ENCODE peak calls at places on chromosome 10, in seven cellular contexts. W is transverse colon, C is tibial nerve, P is breast epithelium, X is IMR-90, V is adrenal gland, B is sigmoid colon. U is an unnamed sample.

GRCh38 chr10:125067764-125068163 is 92.6 kb downstream of the CTBP2 start:
- DNase-seq in V (no peak), C (no peak), B (peak; percentile 60), X (no peak), W (no peak), P (no peak), U (no peak)

GRCh38 chr10:34058922-34059614 is 724.6 kb upstream of the NRP1 start:
- DNase-seq in W (no peak), V (no peak), B (no peak), X (no peak), P (peak; percentile 15), C (no peak), U (no peak)

GRCh38 chr10:50636576-50636975 is 12.8 kb upstream of the SGMS1 start:
- DNase-seq in W (no peak), X (no peak), B (no peak), P (no peak), C (no peak), V (no peak), U (no peak)

GRCh38 chr10:87054373-87055295 is 34.5 kb downstream of the FAM25A start:
- DNase-seq in V (peak; percentile 43), X (peak; percentile 85), P (no peak), B (no peak), W (no peak), C (no peak), U (peak; percentile 57)

GRCh38 chr10:114499630-114500190 is 95.4 kb upstream of the AFAP1L2 start:
- DNase-seq in B (no peak), P (no peak), X (no peak), W (peak; percentile 87), C (no peak), V (no peak), U (no peak)

GRCh38 chr10:101693701-101694055 is 1.3 kb downstream of the FBXW4 start:
- DNase-seq in X (peak; percentile 60), V (no peak), W (peak; percentile 10), B (no peak), P (no peak), C (peak; percentile 21), U (peak; percentile 34)

GRCh38 chr10:16777473-16778370 is 39.5 kb downstream of the RSU1 start:
- DNase-seq in P (no peak), B (no peak), V (peak; percentile 31), X (peak; percentile 63), C (no peak), W (no peak), U (peak; percentile 29)

GRCh38 chr10:132186488-132187413 is at the start of gene DPYSL4:
- DNase-seq in X (no peak), V (no peak), B (no peak), C (no peak), W (no peak), P (no peak), U (peak; percentile 40)

GRCh38 chr10:130022071-130022470 is 58.0 kb upstream of the EBF3 start:
- DNase-seq in C (no peak), X (no peak), W (no peak), V (no peak), P (no peak), B (no peak), U (no peak)

GRCh38 chr10:22518167-22518724 is 172.9 kb downstream of the SPAG6 start:
- DNase-seq in X (no peak), P (no peak), B (no peak), V (no peak), C (no peak), W (no peak), U (no peak)

GRCh38 chr10:48447356-48448215 is 141.1 kb downstream of the MAPK8 start:
- DNase-seq in B (no peak), P (no peak), C (no peak), W (no peak), X (no peak), V (no peak), U (no peak)

GRCh38 chr10:47425813-47426419 is 41.8 kb upstream of the ZNF488 start:
- DNase-seq in P (no peak), C (no peak), X (no peak), B (no peak), W (no peak), V (no peak), U (no peak)

GRCh38 chr10:65100146-65100545 is 1578.9 kb downstream of the REEP3 start:
- DNase-seq in P (no peak), B (no peak), C (no peak), V (no peak), X (no peak), W (no peak), U (no peak)

GRCh38 chr10:110311357-110311949 is 6.7 kb upstream of the SMNDC1 start:
- DNase-seq in X (peak; percentile 70), P (peak; percentile 47), C (peak; percentile 62), B (no peak), V (peak; percentile 74), W (peak; percentile 43), U (no peak)

GRCh38 chr10:89262331-89263020 is 10.9 kb upstream of the LIPA start:
- DNase-seq in C (no peak), W (no peak), X (peak; percentile 19), V (no peak), B (no peak), P (no peak), U (no peak)

GRCh38 chr10:100185364-100186252 is at the start of gene ERLIN1:
- DNase-seq in B (peak; percentile 95), X (peak; percentile 87), P (peak; percentile 77), V (peak; percentile 92), C (peak; percentile 79), W (peak; percentile 95), U (peak; percentile 88)
- TF ChIP-seq POLR2A in B (peak; percentile 11), X (peak; percentile 70), P (no peak), V (peak; percentile 84), C (peak; percentile 40), W (peak; percentile 85), U (peak; percentile 88)

GRCh38 chr10:37634351-37634880 is 223.0 kb downstream of the ZNF248 start:
- DNase-seq in W (no peak), V (no peak), X (no peak), B (no peak), C (no peak), P (no peak), U (no peak)
- TF ChIP-seq POLR2A in W (no peak), V (no peak), X (no peak), B (no peak), C (no peak), P (no peak), U (no peak)

GRCh38 chr10:14822879-14823755 is 14.7 kb downstream of the CDNF start:
- DNase-seq in P (no peak), B (no peak), V (peak; percentile 44), W (peak; percentile 29), X (peak; percentile 59), C (peak; percentile 25), U (peak; percentile 26)

GRCh38 chr10:14820775-14821154 is 17.1 kb downstream of the CDNF start:
- DNase-seq in X (no peak), B (no peak), P (no peak), C (no peak), V (no peak), W (no peak), U (no peak)

GRCh38 chr10:14823966-14824365 is 13.9 kb downstream of the CDNF start:
- DNase-seq in W (no peak), B (no peak), C (no peak), X (no peak), P (no peak), V (no peak), U (no peak)

GRCh38 chr10:14821635-14822375 is 16.0 kb downstream of the CDNF start:
- DNase-seq in W (peak; percentile 33), V (no peak), X (no peak), P (no peak), B (no peak), C (no peak), U (no peak)

DNA sequence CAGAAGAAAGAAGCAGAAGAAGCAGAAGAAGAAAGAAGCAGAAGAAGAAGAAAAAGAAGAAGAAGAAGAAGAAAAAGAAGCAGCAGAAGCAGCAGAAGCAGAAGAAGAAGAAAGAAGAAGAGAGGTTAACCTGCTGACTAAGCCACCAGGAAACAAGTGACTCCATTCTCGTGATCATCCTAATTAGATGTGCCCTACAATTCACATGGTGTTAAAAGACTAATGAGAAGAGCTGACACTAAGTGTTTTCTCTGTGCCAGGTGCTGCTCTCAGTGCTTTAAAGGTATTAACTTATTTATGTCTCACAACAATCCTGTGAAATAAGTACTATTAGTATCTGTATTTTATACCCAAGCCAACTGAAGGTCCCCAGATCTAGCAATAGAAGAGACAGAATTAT is 11.4 kb downstream of the CDNF start:
- DNase-seq in B (no peak), V (no peak), P (no peak), C (no peak), W (no peak), X (no peak), U (no peak)
- TF ChIP-seq POLR2A in B (no peak), V (no peak), P (no peak), C (no peak), W (no peak), X (no peak), U (no peak)

DNA sequence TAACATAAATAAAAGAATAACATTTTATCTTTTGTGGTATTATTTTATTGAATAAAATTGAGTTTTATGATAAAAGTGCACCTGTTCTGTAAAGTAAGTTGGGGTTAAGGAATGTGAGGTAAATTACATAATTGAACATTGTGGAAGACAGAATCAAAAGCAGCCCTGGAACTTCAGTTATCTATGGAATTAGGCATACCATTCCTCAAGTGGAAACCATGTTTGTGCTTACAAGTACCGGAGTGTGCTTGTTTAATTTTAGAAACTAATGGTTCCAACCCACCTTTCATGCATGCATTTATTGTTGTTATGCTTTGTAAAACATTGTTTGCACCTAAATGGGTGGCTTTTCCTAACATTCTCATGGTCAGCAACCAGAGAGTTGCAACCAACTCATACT is 28.0 kb downstream of the RBM17 start:
- DNase-seq in P (no peak), V (no peak), X (no peak), W (no peak), B (no peak), C (no peak), U (no peak)
- TF ChIP-seq POLR2A in P (no peak), V (no peak), X (no peak), W (no peak), B (no peak), C (no peak), U (no peak)

DNA sequence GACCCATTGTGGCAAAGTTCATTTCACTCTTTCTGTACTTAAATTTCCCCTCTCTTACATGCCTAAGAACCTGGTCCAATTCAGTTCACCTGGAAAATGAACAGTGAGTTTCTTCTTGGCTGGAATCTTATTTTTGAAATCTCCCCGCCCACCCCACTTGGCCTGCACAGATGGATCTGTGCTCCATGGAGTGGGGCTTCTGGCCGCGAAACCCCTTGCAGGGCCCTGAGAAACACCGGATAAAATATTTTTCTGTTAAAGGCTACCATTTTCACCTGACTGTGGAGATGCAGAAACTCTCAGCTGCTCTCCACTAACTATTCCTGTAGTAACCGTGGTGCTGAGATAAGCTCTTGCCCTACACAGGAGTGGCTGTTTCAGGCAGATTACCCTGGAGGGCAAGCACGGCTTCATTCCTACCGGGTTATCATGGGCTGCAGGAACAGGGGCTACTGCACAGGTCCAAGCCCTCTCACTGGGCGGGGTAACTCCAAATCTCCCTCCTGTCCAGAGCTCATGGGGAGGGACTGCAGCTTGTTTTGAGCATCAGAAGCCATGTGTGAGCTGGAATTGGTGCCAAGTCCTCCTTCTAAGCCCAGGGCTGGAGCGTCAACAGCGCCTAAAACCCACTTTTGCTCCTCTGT is 118.9 kb downstream of the PRPF18 start:
- DNase-seq in V (no peak), X (no peak), C (no peak), W (no peak), P (no peak), B (no peak), U (no peak)
- TF ChIP-seq POLR2A in V (no peak), X (no peak), C (no peak), W (no peak), P (no peak), B (no peak), U (no peak)

U was measured in H54.